ENCODE peak calls at places on chromosome 1, in seven cellular contexts. One of them, this sample, is unnamed.

GRCh38 chr1:5254975-5255374 is 600.6 kb downstream of the AJAP1 start:
- DNase-seq in lower leg skin: no peak
- DNase-seq in left ventricle myocardium inferior: no peak
- DNase-seq in bronchial epithelial cell: no peak
- DNase-seq in choroid plexus epithelial cell: no peak
- DNase-seq in psoas muscle: no peak
- DNase-seq in fibroblast of lung: no peak
- DNase-seq in this sample: no peak

GRCh38 chr1:84988588-84988987 is 8.3 kb downstream of the MCOLN2 start:
- DNase-seq in lower leg skin: no peak
- DNase-seq in left ventricle myocardium inferior: no peak
- DNase-seq in bronchial epithelial cell: no peak
- DNase-seq in choroid plexus epithelial cell: no peak
- DNase-seq in psoas muscle: no peak
- DNase-seq in fibroblast of lung: no peak
- DNase-seq in this sample: no peak

GRCh38 chr1:153194331-153195050 is 8.7 kb upstream of the LELP1 start:
- DNase-seq in lower leg skin: no peak
- DNase-seq in left ventricle myocardium inferior: no peak
- DNase-seq in bronchial epithelial cell: no peak
- DNase-seq in choroid plexus epithelial cell: no peak
- DNase-seq in psoas muscle: no peak
- DNase-seq in fibroblast of lung: no peak
- DNase-seq in this sample: no peak

GRCh38 chr1:162690672-162691434 is 58.6 kb downstream of the DDR2 start:
- DNase-seq in lower leg skin: peak
- DNase-seq in left ventricle myocardium inferior: peak
- DNase-seq in bronchial epithelial cell: peak
- DNase-seq in choroid plexus epithelial cell: peak
- DNase-seq in psoas muscle: peak
- DNase-seq in fibroblast of lung: peak
- DNase-seq in this sample: peak

GRCh38 chr1:8517579-8518489 is 199.9 kb downstream of the SLC45A1 start:
- DNase-seq in lower leg skin: no peak
- DNase-seq in left ventricle myocardium inferior: no peak
- DNase-seq in bronchial epithelial cell: no peak
- DNase-seq in choroid plexus epithelial cell: peak
- DNase-seq in psoas muscle: no peak
- DNase-seq in fibroblast of lung: peak
- DNase-seq in this sample: peak

GRCh38 chr1:3373175-3373574 is 81.3 kb upstream of the ARHGEF16 start:
- DNase-seq in lower leg skin: no peak
- DNase-seq in left ventricle myocardium inferior: no peak
- DNase-seq in bronchial epithelial cell: no peak
- DNase-seq in choroid plexus epithelial cell: no peak
- DNase-seq in psoas muscle: no peak
- DNase-seq in fibroblast of lung: no peak
- DNase-seq in this sample: no peak

GRCh38 chr1:153929981-153930948 is 7.5 kb upstream of the GATAD2B start:
- DNase-seq in lower leg skin: no peak
- DNase-seq in left ventricle myocardium inferior: no peak
- DNase-seq in bronchial epithelial cell: no peak
- DNase-seq in choroid plexus epithelial cell: no peak
- DNase-seq in psoas muscle: no peak
- DNase-seq in fibroblast of lung: no peak
- DNase-seq in this sample: no peak

GRCh38 chr1:18178125-18178524 is 70.5 kb downstream of the IGSF21 start:
- DNase-seq in lower leg skin: no peak
- DNase-seq in left ventricle myocardium inferior: no peak
- DNase-seq in bronchial epithelial cell: no peak
- DNase-seq in choroid plexus epithelial cell: no peak
- DNase-seq in psoas muscle: no peak
- DNase-seq in fibroblast of lung: no peak
- DNase-seq in this sample: no peak

GRCh38 chr1:196309386-196309785 is 298.9 kb downstream of the KCNT2 start:
- DNase-seq in lower leg skin: no peak
- DNase-seq in left ventricle myocardium inferior: no peak
- DNase-seq in bronchial epithelial cell: peak
- DNase-seq in choroid plexus epithelial cell: peak
- DNase-seq in psoas muscle: no peak
- DNase-seq in fibroblast of lung: peak
- DNase-seq in this sample: peak

GRCh38 chr1:228043281-228043845 is 36.6 kb downstream of the WNT3A start:
- DNase-seq in lower leg skin: no peak
- DNase-seq in left ventricle myocardium inferior: no peak
- DNase-seq in bronchial epithelial cell: peak
- DNase-seq in choroid plexus epithelial cell: no peak
- DNase-seq in psoas muscle: no peak
- DNase-seq in fibroblast of lung: no peak
- DNase-seq in this sample: no peak

GRCh38 chr1:33332357-33332789 is 11.5 kb upstream of the A3GALT2 start:
- DNase-seq in lower leg skin: no peak
- DNase-seq in left ventricle myocardium inferior: no peak
- DNase-seq in bronchial epithelial cell: no peak
- DNase-seq in choroid plexus epithelial cell: peak
- DNase-seq in psoas muscle: peak
- DNase-seq in fibroblast of lung: no peak
- DNase-seq in this sample: peak

GRCh38 chr1:115783311-115783710 is 14.8 kb upstream of the CASQ2 start:
- DNase-seq in lower leg skin: no peak
- DNase-seq in left ventricle myocardium inferior: no peak
- DNase-seq in bronchial epithelial cell: no peak
- DNase-seq in choroid plexus epithelial cell: no peak
- DNase-seq in psoas muscle: no peak
- DNase-seq in fibroblast of lung: no peak
- DNase-seq in this sample: no peak

GRCh38 chr1:167777253-167777618 is 55.5 kb downstream of the MPZL1 start:
- DNase-seq in lower leg skin: no peak
- DNase-seq in left ventricle myocardium inferior: no peak
- DNase-seq in bronchial epithelial cell: no peak
- DNase-seq in choroid plexus epithelial cell: no peak
- DNase-seq in psoas muscle: no peak
- DNase-seq in fibroblast of lung: no peak
- DNase-seq in this sample: no peak

GRCh38 chr1:54287176-54287650 is 87.2 kb downstream of the MRPL37 start:
- DNase-seq in lower leg skin: peak
- DNase-seq in left ventricle myocardium inferior: peak
- DNase-seq in bronchial epithelial cell: peak
- DNase-seq in choroid plexus epithelial cell: peak
- DNase-seq in psoas muscle: peak
- DNase-seq in fibroblast of lung: peak
- DNase-seq in this sample: peak
- H3K4me3 ChIP-seq in lower leg skin: no peak
- H3K4me3 ChIP-seq in left ventricle myocardium inferior: peak
- H3K4me3 ChIP-seq in bronchial epithelial cell: no peak
- H3K4me3 ChIP-seq in choroid plexus epithelial cell: no peak
- H3K4me3 ChIP-seq in psoas muscle: peak
- H3K4me3 ChIP-seq in fibroblast of lung: no peak
- H3K4me3 ChIP-seq in this sample: no peak

DNA sequence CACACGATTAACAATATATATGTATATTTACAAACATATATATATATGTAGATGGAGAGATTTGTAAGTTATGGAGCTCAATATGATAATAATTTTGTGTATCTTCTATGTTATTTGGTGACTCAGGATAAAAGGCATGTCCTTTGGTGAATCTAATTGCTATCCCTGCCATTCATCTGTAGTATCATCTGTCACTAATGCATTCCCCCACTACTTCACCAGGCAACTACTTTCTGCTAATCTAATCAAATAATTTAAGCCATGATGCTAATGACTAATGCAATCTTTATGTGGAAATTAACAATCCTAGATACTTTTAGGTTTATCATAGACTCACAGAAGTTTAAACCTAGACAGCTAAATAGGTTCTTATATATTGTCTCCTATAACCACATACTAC is 1074.5 kb downstream of the PLA2G4A start:
- DNase-seq in lower leg skin: no peak
- DNase-seq in left ventricle myocardium inferior: no peak
- DNase-seq in bronchial epithelial cell: no peak
- DNase-seq in choroid plexus epithelial cell: no peak
- DNase-seq in psoas muscle: no peak
- DNase-seq in fibroblast of lung: no peak
- DNase-seq in this sample: no peak
- TF ChIP-seq CTCF in lower leg skin: no peak
- TF ChIP-seq CTCF in left ventricle myocardium inferior: no peak
- TF ChIP-seq CTCF in bronchial epithelial cell: no peak
- TF ChIP-seq CTCF in choroid plexus epithelial cell: no peak
- TF ChIP-seq CTCF in psoas muscle: no peak
- TF ChIP-seq CTCF in fibroblast of lung: no peak
- TF ChIP-seq CTCF in this sample: no peak

GRCh38 chr1:93630168-93630567 is 51.5 kb downstream of the BCAR3 start:
- DNase-seq in lower leg skin: no peak
- DNase-seq in left ventricle myocardium inferior: no peak
- DNase-seq in bronchial epithelial cell: no peak
- DNase-seq in choroid plexus epithelial cell: no peak
- DNase-seq in psoas muscle: no peak
- DNase-seq in fibroblast of lung: no peak
- DNase-seq in this sample: no peak
- H3K4me3 ChIP-seq in lower leg skin: no peak
- H3K4me3 ChIP-seq in left ventricle myocardium inferior: no peak
- H3K4me3 ChIP-seq in bronchial epithelial cell: no peak
- H3K4me3 ChIP-seq in choroid plexus epithelial cell: no peak
- H3K4me3 ChIP-seq in psoas muscle: no peak
- H3K4me3 ChIP-seq in fibroblast of lung: no peak
- H3K4me3 ChIP-seq in this sample: no peak

DNA sequence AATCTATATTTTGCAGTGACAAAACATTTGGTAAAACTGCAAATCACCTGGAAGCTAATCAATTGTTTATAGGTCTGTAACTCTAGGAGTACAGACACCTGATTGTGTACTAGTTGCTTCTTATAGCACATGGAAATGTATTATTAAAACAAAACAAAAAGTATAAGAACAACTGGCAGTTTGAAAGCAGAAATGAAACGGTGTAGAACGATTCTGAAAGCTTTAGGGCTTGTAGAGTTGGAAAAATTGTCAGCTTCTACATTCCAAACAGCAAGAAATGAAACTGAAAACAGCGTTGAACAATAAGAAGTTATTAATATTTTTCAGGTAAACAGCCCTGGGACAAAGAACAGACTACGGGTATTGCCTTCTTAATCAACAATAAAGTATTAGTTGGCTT is 273.3 kb downstream of the OLFM3 start:
- DNase-seq in lower leg skin: no peak
- DNase-seq in left ventricle myocardium inferior: no peak
- DNase-seq in bronchial epithelial cell: no peak
- DNase-seq in choroid plexus epithelial cell: no peak
- DNase-seq in psoas muscle: no peak
- DNase-seq in fibroblast of lung: no peak
- DNase-seq in this sample: no peak
- TF ChIP-seq CTCF in lower leg skin: no peak
- TF ChIP-seq CTCF in left ventricle myocardium inferior: no peak
- TF ChIP-seq CTCF in bronchial epithelial cell: no peak
- TF ChIP-seq CTCF in choroid plexus epithelial cell: no peak
- TF ChIP-seq CTCF in psoas muscle: no peak
- TF ChIP-seq CTCF in fibroblast of lung: no peak
- TF ChIP-seq CTCF in this sample: no peak

GRCh38 chr1:177984761-177985160 is 14.9 kb upstream of the SEC16B start:
- DNase-seq in lower leg skin: no peak
- DNase-seq in left ventricle myocardium inferior: no peak
- DNase-seq in bronchial epithelial cell: peak
- DNase-seq in choroid plexus epithelial cell: no peak
- DNase-seq in psoas muscle: no peak
- DNase-seq in fibroblast of lung: no peak
- DNase-seq in this sample: no peak

GRCh38 chr1:177981186-177981585 is 11.3 kb upstream of the SEC16B start:
- DNase-seq in lower leg skin: no peak
- DNase-seq in left ventricle myocardium inferior: no peak
- DNase-seq in bronchial epithelial cell: no peak
- DNase-seq in choroid plexus epithelial cell: no peak
- DNase-seq in psoas muscle: no peak
- DNase-seq in fibroblast of lung: no peak
- DNase-seq in this sample: no peak

GRCh38 chr1:177983824-177984528 is 14.1 kb upstream of the SEC16B start:
- DNase-seq in lower leg skin: peak
- DNase-seq in left ventricle myocardium inferior: peak
- DNase-seq in bronchial epithelial cell: peak
- DNase-seq in choroid plexus epithelial cell: peak
- DNase-seq in psoas muscle: peak
- DNase-seq in fibroblast of lung: peak
- DNase-seq in this sample: peak

GRCh38 chr1:177979272-177979671 is 9.4 kb upstream of the SEC16B start:
- DNase-seq in lower leg skin: no peak
- DNase-seq in left ventricle myocardium inferior: no peak
- DNase-seq in bronchial epithelial cell: no peak
- DNase-seq in choroid plexus epithelial cell: no peak
- DNase-seq in psoas muscle: no peak
- DNase-seq in fibroblast of lung: no peak
- DNase-seq in this sample: no peak

DNA sequence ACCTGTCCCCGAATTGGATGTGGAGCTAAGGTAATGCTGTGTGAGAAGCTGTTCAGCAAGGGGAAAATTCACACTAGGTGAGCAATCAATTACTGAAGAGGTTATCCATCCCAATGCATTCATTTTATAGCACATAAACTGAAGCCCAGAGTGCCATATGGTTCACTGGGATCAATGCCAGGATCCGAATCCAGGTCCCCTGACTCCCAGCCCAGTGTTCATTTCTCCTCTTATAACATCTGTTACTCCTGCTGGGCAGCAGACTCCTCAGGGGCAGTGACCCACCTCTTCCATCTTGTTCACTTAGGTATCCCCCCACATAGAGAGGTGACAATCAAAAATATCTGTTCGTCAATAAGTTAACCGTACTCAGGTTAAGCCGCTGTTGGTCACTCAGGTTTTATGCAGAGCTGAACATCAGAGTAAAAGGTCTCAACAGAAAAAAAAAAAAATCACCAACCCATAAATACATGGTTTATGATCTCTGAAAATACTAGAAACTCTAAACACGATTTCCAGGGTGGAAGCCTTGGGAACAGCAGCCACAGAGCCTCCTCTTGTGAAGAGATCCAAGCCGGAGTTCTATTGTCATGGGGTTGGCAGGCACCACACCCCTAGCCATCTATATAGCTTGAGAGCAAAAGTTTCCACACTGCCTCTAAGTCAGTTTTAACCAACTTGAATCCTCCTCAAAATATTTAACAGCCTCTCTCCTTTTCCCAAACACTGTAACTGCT is 13.4 kb upstream of the SEC16B start:
- DNase-seq in lower leg skin: no peak
- DNase-seq in left ventricle myocardium inferior: no peak
- DNase-seq in bronchial epithelial cell: no peak
- DNase-seq in choroid plexus epithelial cell: no peak
- DNase-seq in psoas muscle: no peak
- DNase-seq in fibroblast of lung: peak
- DNase-seq in this sample: peak
- H3K4me3 ChIP-seq in lower leg skin: no peak
- H3K4me3 ChIP-seq in left ventricle myocardium inferior: peak
- H3K4me3 ChIP-seq in bronchial epithelial cell: no peak
- H3K4me3 ChIP-seq in choroid plexus epithelial cell: peak
- H3K4me3 ChIP-seq in psoas muscle: peak
- H3K4me3 ChIP-seq in fibroblast of lung: peak
- H3K4me3 ChIP-seq in this sample: no peak